ENCODE peak calls at places on chromosomes 13 and 19, in four cellular contexts. One of them, this sample, is unnamed.

GRCh38 chr13:41049480-41049879 is 11.8 kb upstream of the WBP4 start:
- DNase-seq in T-helper 17 cell: no peak
- DNase-seq in neural crest cell: no peak
- DNase-seq in stomach: no peak
- DNase-seq in this sample: no peak

GRCh38 chr19:40623403-40624239 is 22.5 kb downstream of the LTBP4 start:
- DNase-seq in stomach: no peak
- DNase-seq in T-helper 17 cell: no peak
- DNase-seq in neural crest cell: no peak
- DNase-seq in this sample: peak; percentile 83

GRCh38 chr13:78621086-78621485 is 17.7 kb upstream of the POU4F1 start:
- DNase-seq in neural crest cell: no peak
- DNase-seq in stomach: no peak
- DNase-seq in T-helper 17 cell: no peak
- DNase-seq in this sample: no peak

GRCh38 chr13:106533101-106533939 is 2.1 kb downstream of the EFNB2 start:
- DNase-seq in T-helper 17 cell: no peak
- DNase-seq in neural crest cell: peak; percentile 81
- DNase-seq in stomach: peak; percentile 86
- DNase-seq in this sample: peak; percentile 82

GRCh38 chr19:15283141-15283885 is 49.0 kb downstream of the BRD4 start:
- DNase-seq in neural crest cell: no peak
- DNase-seq in T-helper 17 cell: no peak
- DNase-seq in stomach: no peak
- DNase-seq in this sample: no peak

GRCh38 chr19:17448190-17448967 is at the start of gene TMEM221:
- DNase-seq in stomach: peak; percentile 47
- DNase-seq in T-helper 17 cell: peak; percentile 49
- DNase-seq in neural crest cell: peak; percentile 58
- DNase-seq in this sample: peak; percentile 65

GRCh38 chr19:13262450-13262849 is 112.2 kb downstream of the IER2 start:
- DNase-seq in neural crest cell: no peak
- DNase-seq in T-helper 17 cell: no peak
- DNase-seq in stomach: no peak
- DNase-seq in this sample: no peak

GRCh38 chr19:43774103-43774939 is 6.5 kb downstream of the KCNN4 start:
- DNase-seq in neural crest cell: peak; percentile 72
- DNase-seq in T-helper 17 cell: no peak
- DNase-seq in stomach: peak; percentile 80
- DNase-seq in this sample: peak; percentile 82

GRCh38 chr19:49109569-49110233 is 4.5 kb upstream of the LIN7B start:
- DNase-seq in T-helper 17 cell: no peak
- DNase-seq in stomach: no peak
- DNase-seq in neural crest cell: no peak
- DNase-seq in this sample: no peak

GRCh38 chr19:3470500-3471128 is 9.7 kb downstream of the SMIM24 start:
- DNase-seq in neural crest cell: no peak
- DNase-seq in stomach: no peak
- DNase-seq in T-helper 17 cell: no peak
- DNase-seq in this sample: no peak

GRCh38 chr13:42760949-42761348 is 20.4 kb upstream of the FAM216B start:
- DNase-seq in neural crest cell: no peak
- DNase-seq in stomach: no peak
- DNase-seq in T-helper 17 cell: no peak
- DNase-seq in this sample: no peak

GRCh38 chr19:13018037-13018914 is 23.0 kb downstream of the NFIX start:
- DNase-seq in T-helper 17 cell: no peak
- DNase-seq in neural crest cell: no peak
- DNase-seq in stomach: peak; percentile 68
- DNase-seq in this sample: no peak

GRCh38 chr19:1822210-1822609 is 10.1 kb upstream of the ATP8B3 start:
- DNase-seq in T-helper 17 cell: no peak
- DNase-seq in neural crest cell: no peak
- DNase-seq in stomach: no peak
- DNase-seq in this sample: no peak

GRCh38 chr19:6723108-6723618 is 2.7 kb upstream of the C3 start:
- DNase-seq in neural crest cell: no peak
- DNase-seq in stomach: no peak
- DNase-seq in T-helper 17 cell: no peak
- DNase-seq in this sample: no peak

GRCh38 chr13:112583592-112584277 is 4.2 kb downstream of the TUBGCP3 start:
- DNase-seq in neural crest cell: no peak
- DNase-seq in T-helper 17 cell: no peak
- DNase-seq in stomach: no peak
- DNase-seq in this sample: peak; percentile 39

GRCh38 chr13:51125495-51126226 is 14.6 kb upstream of the C13orf42 start:
- DNase-seq in T-helper 17 cell: no peak
- DNase-seq in neural crest cell: peak; percentile 57
- DNase-seq in stomach: peak; percentile 53
- DNase-seq in this sample: peak; percentile 46

GRCh38 chr19:49430678-49431329 is 5.6 kb downstream of the GFY start:
- DNase-seq in stomach: no peak
- DNase-seq in T-helper 17 cell: no peak
- DNase-seq in neural crest cell: no peak
- DNase-seq in this sample: no peak

GRCh38 chr13:31595568-31595967 is 143.8 kb upstream of the RXFP2 start:
- DNase-seq in neural crest cell: no peak
- DNase-seq in T-helper 17 cell: no peak
- DNase-seq in stomach: no peak
- DNase-seq in this sample: no peak

GRCh38 chr19:13044160-13044853 is 49.0 kb downstream of the NFIX start:
- DNase-seq in T-helper 17 cell: no peak
- DNase-seq in neural crest cell: no peak
- DNase-seq in stomach: no peak
- DNase-seq in this sample: no peak

GRCh38 chr19:18415177-18415867 is 3.9 kb upstream of the SSBP4 start:
- DNase-seq in stomach: no peak
- DNase-seq in T-helper 17 cell: no peak
- DNase-seq in neural crest cell: no peak
- DNase-seq in this sample: peak; percentile 73

GRCh38 chr13:100836696-100837095 is 162.1 kb upstream of the TMTC4 start:
- DNase-seq in neural crest cell: no peak
- DNase-seq in T-helper 17 cell: no peak
- DNase-seq in stomach: no peak
- DNase-seq in this sample: no peak

GRCh38 chr19:23560051-23560450 is 127.0 kb downstream of the ZNF675 start:
- DNase-seq in neural crest cell: no peak
- DNase-seq in stomach: no peak
- DNase-seq in T-helper 17 cell: no peak
- DNase-seq in this sample: no peak

GRCh38 chr13:32838985-32839384 is 177.2 kb upstream of the KL start:
- DNase-seq in neural crest cell: no peak
- DNase-seq in stomach: peak; percentile 43
- DNase-seq in T-helper 17 cell: no peak
- DNase-seq in this sample: no peak

GRCh38 chr19:57305056-57305455 is 15.2 kb upstream of the ZNF543 start:
- DNase-seq in neural crest cell: no peak
- DNase-seq in stomach: no peak
- DNase-seq in T-helper 17 cell: no peak
- DNase-seq in this sample: no peak

GRCh38 chr19:1655992-1656608 is 3.7 kb upstream of the TCF3 start:
- DNase-seq in stomach: no peak
- DNase-seq in T-helper 17 cell: no peak
- DNase-seq in neural crest cell: no peak
- DNase-seq in this sample: no peak

GRCh38 chr13:27665333-27665732 is 43.6 kb downstream of the POLR1D start:
- DNase-seq in stomach: no peak
- DNase-seq in T-helper 17 cell: no peak
- DNase-seq in neural crest cell: no peak
- DNase-seq in this sample: no peak

GRCh38 chr19:35718345-35719041 is 690 bp downstream of the KMT2B start:
- DNase-seq in neural crest cell: peak; percentile 29
- DNase-seq in T-helper 17 cell: peak; percentile 22
- DNase-seq in stomach: peak; percentile 32
- DNase-seq in this sample: peak; percentile 45

This sample was measured in left colon.